ENCODE peak calls at places on chromosomes 3 and 15, in seven cellular contexts. Y is Calu3; S is activated CD8-positive, alpha-beta memory T cell treated with anti-CD3 and anti-CD28 coated beads for 1 hour; Z is T-helper 17 cell; K is right atrium auricular region; J is psoas muscle; M is GM03348. P is an unnamed sample.

GRCh38 chr15:82937659-82938058 is 14.9 kb downstream of the HOMER2 start:
- DNase-seq in J (no peak), K (no peak), M (no peak), S (no peak), Y (no peak), Z (no peak), P (no peak)

GRCh38 chr15:52021128-52021671 is 2.2 kb downstream of the MAPK6 start:
- DNase-seq in Y (peak), S (peak), J (no peak), M (peak), Z (peak), K (no peak), P (peak)

GRCh38 chr15:68307131-68307928 is 29.8 kb downstream of the FEM1B start:
- DNase-seq in J (no peak), S (no peak), Y (no peak), M (no peak), Z (no peak), K (peak), P (no peak)

GRCh38 chr3:126431103-126431534 is 36.4 kb downstream of the CFAP100 start:
- DNase-seq in K (peak), M (no peak), Z (no peak), Y (no peak), S (no peak), J (no peak), P (no peak)

GRCh38 chr15:91491131-91491950 is 362.2 kb upstream of the SLCO3A1 start:
- DNase-seq in Z (no peak), S (no peak), Y (no peak), M (no peak), J (no peak), K (no peak), P (no peak)

GRCh38 chr3:160213181-160213580 is 12.0 kb upstream of the C3orf80 start:
- DNase-seq in Z (no peak), K (no peak), S (no peak), Y (no peak), M (no peak), J (no peak), P (no peak)

GRCh38 chr3:3110299-3110630 is at the start of gene IL5RA:
- DNase-seq in Y (no peak), S (no peak), M (no peak), J (no peak), K (no peak), Z (no peak), P (peak)

GRCh38 chr3:142418926-142419592 is 28.8 kb downstream of the XRN1 start:
- DNase-seq in J (no peak), Y (no peak), K (no peak), S (no peak), Z (no peak), M (no peak), P (no peak)

GRCh38 chr3:194280777-194281176 is 70.4 kb downstream of the CPN2 start:
- DNase-seq in Z (no peak), M (no peak), J (peak), K (peak), Y (no peak), S (no peak), P (no peak)

GRCh38 chr3:63437858-63438257 is 159.8 kb downstream of the SYNPR start:
- DNase-seq in J (no peak), S (no peak), Y (no peak), M (no peak), K (no peak), Z (no peak), P (no peak)

GRCh38 chr3:96966181-96966929 is 152.0 kb downstream of the EPHA6 start:
- DNase-seq in K (no peak), Y (no peak), S (no peak), J (no peak), M (no peak), Z (no peak), P (no peak)

GRCh38 chr3:16253601-16254000 is 11.1 kb downstream of the DPH3 start:
- DNase-seq in S (no peak), Z (no peak), J (peak), Y (no peak), K (no peak), M (peak), P (no peak)

GRCh38 chr3:11907667-11908660 is 61.3 kb upstream of the TAMM41 start:
- DNase-seq in Y (no peak), M (no peak), S (no peak), K (no peak), Z (no peak), J (no peak), P (peak)

GRCh38 chr15:69661871-69662667 is 209.5 kb downstream of the RPLP1 start:
- DNase-seq in Z (no peak), J (no peak), Y (no peak), M (no peak), S (no peak), K (no peak), P (no peak)

GRCh38 chr3:40191850-40192448 is 117.6 kb upstream of the EIF1B start:
- DNase-seq in S (peak), M (peak), J (peak), Y (peak), Z (peak), K (no peak), P (peak)

GRCh38 chr3:25725810-25726209 is 57.4 kb downstream of the NGLY1 start:
- DNase-seq in S (no peak), Z (no peak), Y (no peak), J (no peak), K (no peak), M (no peak), P (peak)

GRCh38 chr3:171967137-171967783 is 72.1 kb upstream of the FNDC3B start:
- DNase-seq in S (no peak), J (no peak), Y (peak), M (peak), K (no peak), Z (no peak), P (peak)

GRCh38 chr3:155426524-155427230 is 133.2 kb upstream of the STRIT1 start:
- DNase-seq in S (no peak), J (no peak), Y (no peak), Z (no peak), M (no peak), K (no peak), P (no peak)

GRCh38 chr3:179037361-179037760 is 34.2 kb downstream of the ZMAT3 start:
- DNase-seq in M (peak), K (no peak), J (peak), Z (peak), S (no peak), Y (no peak), P (peak)

GRCh38 chr15:92161039-92161670 is 232.5 kb upstream of the ST8SIA2 start:
- DNase-seq in Y (no peak), K (no peak), J (no peak), M (no peak), Z (no peak), S (no peak), P (no peak)

GRCh38 chr3:122674339-122674738 is 6.3 kb upstream of the PARP14 start:
- DNase-seq in S (no peak), J (no peak), Z (no peak), Y (no peak), M (no peak), K (no peak), P (no peak)

GRCh38 chr3:40877651-40878463 is 321.4 kb upstream of the CTNNB1 start:
- DNase-seq in M (peak), S (no peak), Z (no peak), K (peak), Y (no peak), J (peak), P (no peak)

GRCh38 chr15:80404719-80405553 is 754 bp downstream of the ARNT2 start:
- DNase-seq in J (peak), S (no peak), Z (no peak), K (no peak), Y (peak), M (no peak), P (no peak)

GRCh38 chr3:42120866-42121265 is 29.7 kb downstream of the TRAK1 start:
- DNase-seq in K (no peak), M (no peak), Z (no peak), S (no peak), J (no peak), Y (peak), P (no peak)